ENCODE peak calls at places on chromosomes 7 and 10, in five cellular contexts. One of them, this sample, is unnamed. For H3K27me3, the result is how much of the 10 kb centered on the place peaks cover.

GRCh38 chr10:74557098-74557497 is 269.3 kb upstream of the KAT6B start:
- DNase-seq in transverse colon: no peak
- DNase-seq in astrocyte: no peak
- DNase-seq in ascending aorta: no peak
- DNase-seq in CD4-positive, alpha-beta T cell: no peak
- DNase-seq in this sample: no peak

GRCh38 chr7:100266576-100267354 is 40.7 kb upstream of the SPDYE3 start:
- DNase-seq in transverse colon: no peak
- DNase-seq in astrocyte: no peak
- DNase-seq in ascending aorta: no peak
- DNase-seq in CD4-positive, alpha-beta T cell: no peak
- DNase-seq in this sample: no peak

GRCh38 chr7:12524794-12525386 is 45.6 kb upstream of the SCIN start:
- DNase-seq in transverse colon: no peak
- DNase-seq in astrocyte: peak
- DNase-seq in ascending aorta: no peak
- DNase-seq in CD4-positive, alpha-beta T cell: no peak
- DNase-seq in this sample: no peak

GRCh38 chr10:11236234-11236633 is 218.6 kb downstream of the CELF2 start:
- DNase-seq in transverse colon: no peak
- DNase-seq in astrocyte: peak
- DNase-seq in ascending aorta: no peak
- DNase-seq in CD4-positive, alpha-beta T cell: no peak
- DNase-seq in this sample: no peak

GRCh38 chr10:73039635-73040034 is 57.0 kb downstream of the P4HA1 start:
- DNase-seq in transverse colon: no peak
- DNase-seq in astrocyte: peak
- DNase-seq in ascending aorta: no peak
- DNase-seq in CD4-positive, alpha-beta T cell: no peak
- DNase-seq in this sample: no peak

GRCh38 chr10:95861401-95861800 is 46.4 kb upstream of the CC2D2B start:
- DNase-seq in transverse colon: no peak
- DNase-seq in astrocyte: peak
- DNase-seq in ascending aorta: no peak
- DNase-seq in CD4-positive, alpha-beta T cell: no peak
- DNase-seq in this sample: no peak

GRCh38 chr7:131495679-131496498 is 60.5 kb downstream of the PODXL start:
- DNase-seq in transverse colon: no peak
- DNase-seq in astrocyte: no peak
- DNase-seq in ascending aorta: no peak
- DNase-seq in CD4-positive, alpha-beta T cell: no peak
- DNase-seq in this sample: no peak

GRCh38 chr7:45092100-45092930 is 3.5 kb upstream of the NACAD start:
- DNase-seq in transverse colon: no peak
- DNase-seq in astrocyte: no peak
- DNase-seq in ascending aorta: no peak
- DNase-seq in CD4-positive, alpha-beta T cell: no peak
- DNase-seq in this sample: no peak

GRCh38 chr7:7434379-7434778 is 101.3 kb downstream of the COL28A1 start:
- DNase-seq in transverse colon: no peak
- DNase-seq in astrocyte: no peak
- DNase-seq in ascending aorta: no peak
- DNase-seq in CD4-positive, alpha-beta T cell: no peak
- DNase-seq in this sample: no peak

GRCh38 chr7:104207348-104207730 is 474 bp downstream of the ORC5 start:
- DNase-seq in transverse colon: no peak
- DNase-seq in astrocyte: peak
- DNase-seq in ascending aorta: no peak
- DNase-seq in CD4-positive, alpha-beta T cell: no peak
- DNase-seq in this sample: no peak

GRCh38 chr7:30968294-30968693 is 4.5 kb downstream of the GHRHR start:
- DNase-seq in transverse colon: no peak
- DNase-seq in astrocyte: no peak
- DNase-seq in ascending aorta: no peak
- DNase-seq in CD4-positive, alpha-beta T cell: no peak
- DNase-seq in this sample: no peak

GRCh38 chr10:31707578-31708411 is 220.8 kb downstream of the ARHGAP12 start:
- DNase-seq in transverse colon: peak
- DNase-seq in astrocyte: peak
- DNase-seq in ascending aorta: peak
- DNase-seq in CD4-positive, alpha-beta T cell: no peak
- DNase-seq in this sample: peak

GRCh38 chr10:22640351-22640750 is 74.0 kb downstream of the PIP4K2A start:
- DNase-seq in transverse colon: no peak
- DNase-seq in astrocyte: no peak
- DNase-seq in ascending aorta: no peak
- DNase-seq in CD4-positive, alpha-beta T cell: no peak
- DNase-seq in this sample: no peak

GRCh38 chr10:131816941-131817700 is 83.7 kb upstream of the PPP2R2D start:
- DNase-seq in transverse colon: no peak
- DNase-seq in astrocyte: no peak
- DNase-seq in ascending aorta: no peak
- DNase-seq in CD4-positive, alpha-beta T cell: no peak
- DNase-seq in this sample: no peak

GRCh38 chr7:123633553-123633952 is 22.1 kb upstream of the LMOD2 start:
- DNase-seq in transverse colon: no peak
- DNase-seq in astrocyte: peak
- DNase-seq in ascending aorta: no peak
- DNase-seq in CD4-positive, alpha-beta T cell: no peak
- DNase-seq in this sample: no peak

DNA sequence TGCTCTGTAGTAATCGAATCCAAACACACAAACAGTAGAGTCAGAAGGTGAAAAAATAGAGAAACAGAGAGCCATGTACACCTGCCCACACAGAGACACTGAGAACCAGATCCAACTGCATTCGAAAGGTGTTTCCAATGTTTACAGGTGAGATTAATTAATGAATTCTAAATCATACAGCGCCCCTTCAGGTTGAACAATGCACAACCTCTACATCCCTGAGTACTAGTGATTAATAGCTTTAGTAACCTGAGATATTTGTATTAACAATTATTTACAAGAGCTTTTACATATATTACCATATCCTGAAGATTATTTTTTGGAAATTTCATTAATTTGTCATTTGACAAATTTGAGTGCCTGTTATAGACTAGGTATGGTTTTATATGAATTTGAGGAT is 7.6 kb upstream of the MRC1 start:
- DNase-seq in transverse colon: no peak
- DNase-seq in astrocyte: no peak
- DNase-seq in ascending aorta: no peak
- DNase-seq in CD4-positive, alpha-beta T cell: no peak
- DNase-seq in this sample: no peak
- TF ChIP-seq CTCF in transverse colon: no peak
- TF ChIP-seq CTCF in astrocyte: no peak
- TF ChIP-seq CTCF in ascending aorta: no peak
- TF ChIP-seq CTCF in CD4-positive, alpha-beta T cell: no peak
- TF ChIP-seq CTCF in this sample: no peak

DNA sequence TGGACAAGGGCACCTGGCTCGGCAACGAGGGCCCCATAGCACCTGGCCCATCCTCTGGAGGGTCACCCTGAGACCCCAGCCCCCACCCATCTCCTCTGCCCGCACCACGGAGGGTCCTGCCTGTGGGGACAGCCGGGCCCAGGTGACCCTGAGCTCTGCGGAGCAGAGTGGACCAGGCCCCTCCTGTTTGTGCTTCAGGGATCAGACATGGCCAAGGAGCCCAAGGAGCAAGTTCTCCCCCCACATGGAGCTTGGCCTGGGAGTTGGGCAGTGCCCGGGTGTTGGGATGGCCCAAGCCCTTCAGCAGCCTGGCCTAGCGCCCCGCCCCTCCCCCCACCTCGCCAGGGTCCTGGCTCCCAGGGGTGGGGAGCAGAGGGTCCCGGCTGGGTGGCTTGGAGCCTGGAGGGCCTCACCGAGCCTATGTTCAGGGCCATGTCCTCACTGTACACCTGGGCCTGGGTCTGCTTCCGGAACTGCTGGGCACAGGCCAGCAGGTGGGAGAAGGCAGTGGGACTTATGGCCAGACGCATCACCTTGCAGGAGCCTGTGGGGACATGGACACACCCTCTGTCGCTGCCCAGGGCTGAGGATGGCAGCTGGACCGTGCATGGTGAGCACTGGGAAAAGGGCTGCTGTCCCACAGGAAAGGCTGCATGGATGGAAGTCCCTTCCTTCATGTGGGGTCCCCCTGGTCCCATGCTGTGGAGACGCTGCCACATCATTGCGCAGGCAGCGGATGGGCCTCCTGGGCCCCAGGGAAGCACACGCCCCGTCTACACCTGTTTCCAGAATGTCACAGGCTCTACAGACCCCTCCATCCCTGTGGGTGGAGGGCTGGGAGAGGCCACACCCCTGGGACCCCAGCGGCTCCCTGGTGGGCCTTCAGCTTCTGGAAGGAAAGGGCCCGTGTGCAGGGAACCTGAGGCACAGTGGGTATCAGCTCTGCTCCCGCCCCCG is 49.2 kb upstream of the NKX6-2 start:
- DNase-seq in transverse colon: no peak
- DNase-seq in astrocyte: no peak
- DNase-seq in ascending aorta: peak
- DNase-seq in CD4-positive, alpha-beta T cell: no peak
- DNase-seq in this sample: no peak
- H3K27me3 ChIP-seq in transverse colon: half or more
- H3K27me3 ChIP-seq in astrocyte: under half
- H3K27me3 ChIP-seq in ascending aorta: under half
- H3K27me3 ChIP-seq in CD4-positive, alpha-beta T cell: under half
- H3K27me3 ChIP-seq in this sample: under half

DNA sequence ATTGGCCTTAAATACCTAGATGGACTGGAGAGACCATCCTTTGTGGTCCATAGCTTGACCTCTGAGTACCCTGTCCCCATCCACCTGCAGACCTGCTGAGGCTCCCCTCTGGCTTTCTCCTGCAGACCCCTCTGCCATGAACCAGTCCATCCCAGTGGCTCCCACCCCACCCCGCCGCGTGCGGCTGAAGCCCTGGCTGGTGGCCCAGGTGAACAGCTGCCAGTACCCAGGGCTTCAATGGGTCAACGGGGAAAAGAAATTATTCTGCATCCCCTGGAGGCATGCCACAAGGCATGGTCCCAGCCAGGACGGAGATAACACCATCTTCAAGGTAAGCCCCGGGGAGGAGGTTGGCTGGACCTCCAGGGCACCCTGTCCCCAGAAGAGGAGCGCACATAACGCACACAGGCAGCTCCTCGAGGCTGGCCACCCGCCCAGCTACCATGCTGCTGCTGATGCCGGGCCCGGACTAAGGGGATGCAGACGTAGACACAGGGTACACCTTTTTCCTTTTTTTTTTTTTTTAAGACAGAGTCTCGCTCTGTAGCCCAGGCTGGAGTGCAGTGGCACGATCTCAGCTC is 4.3 kb downstream of the IRF5 start:
- DNase-seq in transverse colon: no peak
- DNase-seq in astrocyte: no peak
- DNase-seq in ascending aorta: no peak
- DNase-seq in CD4-positive, alpha-beta T cell: no peak
- DNase-seq in this sample: no peak
- H3K27ac ChIP-seq in transverse colon: no peak
- H3K27ac ChIP-seq in astrocyte: no peak
- H3K27ac ChIP-seq in ascending aorta: no peak
- H3K27ac ChIP-seq in CD4-positive, alpha-beta T cell: no peak
- H3K27ac ChIP-seq in this sample: no peak

GRCh38 chr10:121927361-121927840 is 430 bp downstream of the ATE1 start:
- DNase-seq in transverse colon: peak
- DNase-seq in astrocyte: peak
- DNase-seq in ascending aorta: peak
- DNase-seq in CD4-positive, alpha-beta T cell: peak
- DNase-seq in this sample: peak
- TF ChIP-seq CTCF in transverse colon: no peak
- TF ChIP-seq CTCF in astrocyte: no peak
- TF ChIP-seq CTCF in ascending aorta: no peak
- TF ChIP-seq CTCF in CD4-positive, alpha-beta T cell: no peak
- TF ChIP-seq CTCF in this sample: no peak